ENCODE peak calls at places on chromosome 1, in four cellular contexts. One of them, this sample, is unnamed. For H3K4me1, the result is how much of the 10 kb centered on the place peaks cover.

GRCh38 chr1:161017756-161018630 is 3.0 kb downstream of the F11R start:
- DNase-seq in IMR-90: no peak
- DNase-seq in aorta: no peak
- DNase-seq in stomach: no peak
- DNase-seq in this sample: no peak

GRCh38 chr1:55127827-55128343 is 87.3 kb downstream of the USP24 start:
- DNase-seq in IMR-90: peak
- DNase-seq in stomach: no peak
- DNase-seq in aorta: no peak
- DNase-seq in this sample: no peak

GRCh38 chr1:150161747-150162581 is 12.2 kb downstream of the PLEKHO1 start:
- DNase-seq in IMR-90: peak
- DNase-seq in stomach: no peak
- DNase-seq in aorta: no peak
- DNase-seq in this sample: peak

GRCh38 chr1:161849518-161849917 is 83.4 kb downstream of the ATF6 start:
- DNase-seq in IMR-90: peak
- DNase-seq in stomach: no peak
- DNase-seq in aorta: no peak
- DNase-seq in this sample: no peak

GRCh38 chr1:223143760-223144248 is 756 bp upstream of the TLR5 start:
- DNase-seq in aorta: no peak
- DNase-seq in IMR-90: no peak
- DNase-seq in stomach: peak
- DNase-seq in this sample: no peak

GRCh38 chr1:105997516-105997915 is 1059.0 kb upstream of the PRMT6 start:
- DNase-seq in IMR-90: no peak
- DNase-seq in stomach: no peak
- DNase-seq in aorta: no peak
- DNase-seq in this sample: no peak

GRCh38 chr1:156385534-156386031 is 16.6 kb downstream of the RHBG start:
- DNase-seq in IMR-90: peak
- DNase-seq in stomach: peak
- DNase-seq in aorta: peak
- DNase-seq in this sample: peak

GRCh38 chr1:230026572-230026971 is 40.5 kb upstream of the GALNT2 start:
- DNase-seq in IMR-90: no peak
- DNase-seq in stomach: no peak
- DNase-seq in aorta: no peak
- DNase-seq in this sample: no peak

GRCh38 chr1:36580524-36580923 is 97.8 kb upstream of the CSF3R start:
- DNase-seq in stomach: no peak
- DNase-seq in aorta: peak
- DNase-seq in IMR-90: no peak
- DNase-seq in this sample: no peak

DNA sequence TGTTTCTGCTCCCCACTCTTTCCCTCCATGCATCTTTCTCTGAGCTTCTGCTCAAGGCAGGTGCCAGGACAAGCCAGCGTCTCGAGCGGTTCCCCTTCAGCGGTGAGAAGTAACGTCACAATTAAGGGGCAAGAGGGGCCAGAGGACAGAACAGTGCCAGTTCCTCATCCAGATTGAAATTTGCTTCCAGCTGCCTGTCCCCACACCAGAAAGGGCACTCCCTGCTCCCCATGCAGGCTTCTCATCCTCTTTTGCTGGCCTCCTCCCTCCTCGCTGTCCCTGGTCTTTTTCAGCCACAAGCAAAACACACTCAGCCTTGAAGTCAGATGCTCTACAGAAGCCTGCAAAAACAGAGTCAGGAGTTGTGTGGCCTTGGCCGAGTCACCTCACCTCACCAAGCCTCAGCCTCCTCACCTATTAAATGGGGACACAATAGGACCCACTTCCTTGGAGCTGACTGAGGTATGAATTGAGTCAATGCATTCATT is 35.0 kb upstream of the ECE1 start:
- DNase-seq in stomach: no peak
- DNase-seq in aorta: no peak
- DNase-seq in IMR-90: no peak
- DNase-seq in this sample: no peak
- H3K4me1 ChIP-seq in stomach: half or more
- H3K4me1 ChIP-seq in aorta: under half
- H3K4me1 ChIP-seq in IMR-90: half or more
- H3K4me1 ChIP-seq in this sample: under half

GRCh38 chr1:66532798-66533783 is 862 bp upstream of the SGIP1 start:
- DNase-seq in IMR-90: peak
- DNase-seq in stomach: no peak
- DNase-seq in aorta: peak
- DNase-seq in this sample: peak

GRCh38 chr1:66537718-66538117 is 3.8 kb downstream of the SGIP1 start:
- DNase-seq in aorta: no peak
- DNase-seq in stomach: no peak
- DNase-seq in IMR-90: no peak
- DNase-seq in this sample: no peak

GRCh38 chr1:66535149-66535548 is 1.2 kb downstream of the SGIP1 start:
- DNase-seq in IMR-90: no peak
- DNase-seq in aorta: no peak
- DNase-seq in stomach: no peak
- DNase-seq in this sample: no peak

GRCh38 chr1:66533804-66534745 is at the start of gene SGIP1:
- DNase-seq in aorta: peak
- DNase-seq in stomach: peak
- DNase-seq in IMR-90: peak
- DNase-seq in this sample: peak

GRCh38 chr1:66535853-66536252 is 1.9 kb downstream of the SGIP1 start:
- DNase-seq in stomach: no peak
- DNase-seq in aorta: no peak
- DNase-seq in IMR-90: no peak
- DNase-seq in this sample: no peak
- H3K4me3 ChIP-seq in stomach: no peak
- H3K4me3 ChIP-seq in aorta: peak
- H3K4me3 ChIP-seq in IMR-90: peak
- H3K4me3 ChIP-seq in this sample: no peak

GRCh38 chr1:205276334-205277065 is 45.0 kb downstream of the NUAK2 start:
- DNase-seq in aorta: no peak
- DNase-seq in IMR-90: no peak
- DNase-seq in stomach: no peak
- DNase-seq in this sample: no peak

GRCh38 chr1:205283270-205284147 is 38.0 kb downstream of the NUAK2 start:
- DNase-seq in stomach: no peak
- DNase-seq in IMR-90: no peak
- DNase-seq in aorta: no peak
- DNase-seq in this sample: no peak

GRCh38 chr1:205284420-205285144 is 37.0 kb downstream of the NUAK2 start:
- DNase-seq in stomach: peak
- DNase-seq in IMR-90: peak
- DNase-seq in aorta: peak
- DNase-seq in this sample: peak

GRCh38 chr1:205275916-205276315 is 45.6 kb downstream of the NUAK2 start:
- DNase-seq in stomach: no peak
- DNase-seq in aorta: no peak
- DNase-seq in IMR-90: no peak
- DNase-seq in this sample: no peak

DNA sequence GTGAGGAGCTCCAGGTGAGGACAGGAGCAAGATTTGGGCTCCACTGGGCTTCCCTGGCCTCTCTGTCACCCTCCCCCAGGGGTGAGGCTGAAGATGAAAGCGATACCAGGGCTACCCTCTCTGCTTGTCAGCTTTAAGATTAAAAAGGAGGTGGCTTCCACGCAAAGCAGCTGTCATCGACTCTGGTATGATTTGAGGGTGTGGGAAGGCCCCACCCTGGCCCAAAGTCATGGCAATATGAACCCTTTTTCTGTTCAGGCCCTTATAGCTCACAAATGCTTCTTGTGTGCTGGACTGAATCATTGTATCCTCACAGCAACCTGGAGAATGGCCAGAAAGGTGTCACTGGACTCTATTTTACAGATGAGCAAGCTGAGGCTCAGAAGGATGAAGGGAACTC is 41.6 kb downstream of the NUAK2 start:
- DNase-seq in aorta: no peak
- DNase-seq in stomach: no peak
- DNase-seq in IMR-90: no peak
- DNase-seq in this sample: no peak
- H3K4me1 ChIP-seq in aorta: under half
- H3K4me1 ChIP-seq in stomach: under half
- H3K4me1 ChIP-seq in IMR-90: under half
- H3K4me1 ChIP-seq in this sample: under half

GRCh38 chr1:157830887-157831286 is 10.7 kb downstream of the CD5L start:
- DNase-seq in IMR-90: no peak
- DNase-seq in stomach: no peak
- DNase-seq in aorta: no peak
- DNase-seq in this sample: no peak

GRCh38 chr1:157829711-157830110 is 9.8 kb upstream of the FCRL1 start:
- DNase-seq in stomach: no peak
- DNase-seq in aorta: no peak
- DNase-seq in IMR-90: no peak
- DNase-seq in this sample: no peak

GRCh38 chr1:157834430-157834829 is 7.2 kb downstream of the CD5L start:
- DNase-seq in aorta: no peak
- DNase-seq in stomach: no peak
- DNase-seq in IMR-90: no peak
- DNase-seq in this sample: no peak

GRCh38 chr1:157831968-157832626 is 9.5 kb downstream of the CD5L start:
- DNase-seq in aorta: no peak
- DNase-seq in stomach: no peak
- DNase-seq in IMR-90: no peak
- DNase-seq in this sample: no peak

GRCh38 chr1:157833155-157833554 is 8.5 kb downstream of the CD5L start:
- DNase-seq in stomach: no peak
- DNase-seq in IMR-90: no peak
- DNase-seq in aorta: no peak
- DNase-seq in this sample: no peak
- H3K4me3 ChIP-seq in stomach: no peak
- H3K4me3 ChIP-seq in IMR-90: no peak
- H3K4me3 ChIP-seq in aorta: no peak
- H3K4me3 ChIP-seq in this sample: no peak

GRCh38 chr1:8009043-8010002 is 16.8 kb downstream of the ERRFI1 start:
- DNase-seq in aorta: no peak
- DNase-seq in IMR-90: no peak
- DNase-seq in stomach: no peak
- DNase-seq in this sample: no peak
- H3K4me1 ChIP-seq in aorta: under half
- H3K4me1 ChIP-seq in IMR-90: under half
- H3K4me1 ChIP-seq in stomach: under half
- H3K4me1 ChIP-seq in this sample: under half

DNA sequence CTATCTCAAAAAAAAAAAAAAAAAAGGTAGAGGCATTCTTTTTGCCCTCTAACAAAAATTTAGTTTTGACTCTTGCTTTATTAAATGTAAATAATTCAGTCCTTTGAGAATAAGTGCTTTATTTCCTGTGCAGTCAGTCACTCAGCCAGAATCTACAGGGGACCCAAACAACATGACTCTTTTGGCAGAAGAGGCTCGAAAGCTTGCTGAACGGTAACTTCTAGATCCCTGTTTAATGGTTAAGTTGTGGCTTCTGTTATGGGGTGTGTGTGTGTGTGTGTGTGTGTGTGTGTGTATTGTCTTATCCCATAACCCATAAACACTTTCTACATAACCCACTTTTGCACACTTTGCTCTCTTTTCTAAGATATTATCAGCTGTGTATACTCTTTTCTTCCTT is 54.9 kb upstream of the LAMC2 start:
- DNase-seq in stomach: no peak
- DNase-seq in aorta: no peak
- DNase-seq in IMR-90: no peak
- DNase-seq in this sample: no peak
- H3K4me3 ChIP-seq in stomach: no peak
- H3K4me3 ChIP-seq in aorta: no peak
- H3K4me3 ChIP-seq in IMR-90: no peak
- H3K4me3 ChIP-seq in this sample: no peak